ENCODE peak calls at places on chromosomes 16 and 17, in seven cellular contexts. A is progenitor cell of endocrine pancreas, E is GM10248, V is neural progenitor cell, Z is omental fat pad, K is A549, B is AG10803. W is an unnamed sample.

GRCh38 chr16:87178977-87179376 is 138.2 kb downstream of the C16orf95 start:
- DNase-seq in A (no peak), Z (no peak), K (no peak), V (no peak), E (no peak), B (peak; percentile 41), W (peak; percentile 9)

GRCh38 chr17:2852729-2853110 is 56.5 kb downstream of the RAP1GAP2 start:
- DNase-seq in E (no peak), K (no peak), V (peak; percentile 66), B (no peak), A (no peak), Z (no peak), W (no peak)

GRCh38 chr16:85757341-85757822 is 6.5 kb upstream of the C16orf74 start:
- DNase-seq in B (peak; percentile 65), Z (no peak), A (no peak), E (no peak), K (no peak), V (no peak), W (peak; percentile 62)

GRCh38 chr16:88350922-88351321 is 31.8 kb upstream of the ZNF469 start:
- DNase-seq in E (no peak), A (no peak), B (no peak), V (no peak), Z (no peak), K (no peak), W (no peak)

GRCh38 chr17:56292628-56293027 is 139.4 kb downstream of the ANKFN1 start:
- DNase-seq in V (no peak), Z (no peak), E (no peak), B (no peak), K (no peak), A (no peak), W (no peak)

GRCh38 chr17:77769762-77770161 is 188.7 kb upstream of the TNRC6C start:
- DNase-seq in E (no peak), A (no peak), Z (no peak), V (no peak), K (no peak), B (no peak), W (no peak)

GRCh38 chr16:27430923-27431484 is 29.0 kb downstream of the IL21R start:
- DNase-seq in Z (no peak), K (no peak), E (no peak), A (peak; percentile 7), V (no peak), B (peak; percentile 32), W (no peak)

GRCh38 chr17:81991684-81992513 is 14.5 kb downstream of the ASPSCR1 start:
- DNase-seq in B (peak; percentile 72), V (peak; percentile 66), A (no peak), E (no peak), K (peak; percentile 50), Z (no peak), W (peak; percentile 71)

GRCh38 chr17:82292251-82293154 is 19.0 kb upstream of the CSNK1D start:
- DNase-seq in E (peak; percentile 99), B (peak; percentile 97), Z (peak; percentile 85), A (peak; percentile 90), K (peak; percentile 99), V (peak; percentile 99), W (peak; percentile 98)

GRCh38 chr16:46859719-46860152 is 24.4 kb upstream of the GPT2 start:
- DNase-seq in A (no peak), K (peak; percentile 84), V (no peak), E (no peak), Z (no peak), B (peak; percentile 69), W (peak; percentile 93)

GRCh38 chr16:65487231-65487630 is 365.4 kb upstream of the CDH11 start:
- DNase-seq in E (no peak), B (no peak), K (no peak), A (no peak), Z (no peak), V (no peak), W (no peak)

GRCh38 chr16:55539049-55539448 is 27.4 kb upstream of the CAPNS2 start:
- DNase-seq in E (no peak), K (no peak), B (peak; percentile 65), A (no peak), V (no peak), Z (no peak), W (no peak)

GRCh38 chr16:87723224-87723619 is 42.6 kb downstream of the KLHDC4 start:
- DNase-seq in V (no peak), E (peak; percentile 52), Z (no peak), A (no peak), K (no peak), B (peak; percentile 81), W (peak; percentile 6)

GRCh38 chr17:17942846-17943245 is 29.4 kb downstream of the TOM1L2 start:
- DNase-seq in Z (no peak), A (no peak), B (peak; percentile 40), V (no peak), K (no peak), E (no peak), W (peak; percentile 26)

GRCh38 chr17:39150795-39151679 is at the start of gene PLXDC1:
- DNase-seq in Z (no peak), B (no peak), A (peak; percentile 22), V (peak; percentile 69), K (no peak), E (no peak), W (no peak)

GRCh38 chr16:5862103-5863003 is 764.8 kb upstream of the EEF2KMT start:
- DNase-seq in Z (no peak), V (no peak), B (no peak), A (no peak), K (no peak), E (no peak), W (no peak)
- TF ChIP-seq CTCF in Z (no peak), V (no peak), B (no peak), A (no peak), K (no peak), E (no peak), W (no peak)

GRCh38 chr16:52549011-52549692 is 2.2 kb upstream of the TOX3 start:
- DNase-seq in B (no peak), Z (no peak), K (peak; percentile 21), E (no peak), V (peak; percentile 75), A (no peak), W (no peak)
- TF ChIP-seq CTCF in B (peak; percentile 24), Z (no peak), K (no peak), E (no peak), V (peak; percentile 63), A (peak; percentile 67), W (peak; percentile 39)

GRCh38 chr17:42251115-42251514 is 25.1 kb downstream of the STAT5B start:
- DNase-seq in K (peak; percentile 48), E (no peak), Z (no peak), A (no peak), B (no peak), V (no peak), W (no peak)
- TF ChIP-seq CTCF in K (peak; percentile 46), E (peak; percentile 30), Z (no peak), A (peak; percentile 32), B (peak; percentile 34), V (peak; percentile 31), W (peak; percentile 58)

GRCh38 chr16:81938331-81939163 is 72.7 kb downstream of the SDR42E1 start:
- DNase-seq in K (no peak), B (no peak), V (no peak), A (no peak), Z (no peak), E (no peak), W (no peak)

GRCh38 chr16:81939164-81940067 is 71.9 kb downstream of the SDR42E1 start:
- DNase-seq in K (peak; percentile 14), E (no peak), V (peak; percentile 57), B (no peak), Z (no peak), A (no peak), W (no peak)

GRCh38 chr16:81945665-81946064 is 65.6 kb downstream of the SDR42E1 start:
- DNase-seq in B (peak; percentile 87), A (no peak), K (no peak), Z (no peak), V (no peak), E (no peak), W (peak; percentile 45)

GRCh38 chr16:81937305-81938038 is 73.8 kb downstream of the SDR42E1 start:
- DNase-seq in V (no peak), A (no peak), Z (no peak), B (no peak), K (no peak), E (no peak), W (no peak)

GRCh38 chr16:81940781-81941560 is 70.3 kb downstream of the SDR42E1 start:
- DNase-seq in A (no peak), B (peak; percentile 90), Z (no peak), E (no peak), K (peak; percentile 73), V (peak; percentile 16), W (peak; percentile 67)
- TF ChIP-seq CTCF in A (peak; percentile 59), B (peak; percentile 73), Z (no peak), E (no peak), K (peak; percentile 72), V (peak; percentile 64), W (peak; percentile 75)

GRCh38 chr16:71216714-71217113 is 13.8 kb downstream of the HYDIN start:
- DNase-seq in Z (no peak), B (no peak), K (no peak), E (no peak), V (peak; percentile 9), A (no peak), W (no peak)

GRCh38 chr16:71214771-71215381 is 15.6 kb downstream of the HYDIN start:
- DNase-seq in E (no peak), V (no peak), B (no peak), A (no peak), Z (no peak), K (peak; percentile 14), W (no peak)
- TF ChIP-seq CTCF in E (peak; percentile 28), V (peak; percentile 42), B (peak; percentile 1), A (no peak), Z (no peak), K (peak; percentile 19), W (peak; percentile 8)

DNA sequence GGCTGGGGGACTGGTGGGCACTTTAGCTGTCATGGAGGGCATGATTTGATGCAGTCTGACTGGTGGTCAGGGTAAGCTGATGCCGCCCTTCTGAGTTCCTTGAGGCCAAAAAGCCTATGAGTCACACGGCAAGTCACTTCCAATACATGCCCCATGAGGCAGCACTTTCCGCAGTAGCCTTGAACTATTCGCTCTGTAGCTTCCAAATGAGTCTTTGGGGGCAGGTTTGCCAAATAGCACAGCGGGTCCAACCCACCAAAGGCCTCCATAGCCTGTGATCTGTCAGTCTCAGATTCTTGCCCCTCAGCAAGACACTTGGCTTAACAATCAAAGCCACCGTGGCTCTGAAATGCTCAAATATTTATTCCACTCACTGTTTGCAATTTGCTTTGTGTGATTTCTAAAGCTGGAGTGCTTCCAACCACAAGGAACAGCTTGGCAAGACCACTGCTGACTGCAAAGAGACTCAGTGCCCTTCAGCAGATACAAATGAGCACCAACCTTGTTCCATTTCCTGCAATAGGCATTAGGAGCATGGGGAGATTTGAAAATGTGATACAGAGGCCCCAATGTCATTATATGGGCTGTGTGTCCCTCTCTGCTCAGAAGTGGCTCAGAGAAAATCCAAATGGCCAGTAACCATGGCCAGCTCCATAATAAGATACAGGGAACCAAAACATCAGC is 45.4 kb downstream of the CLEC19A start:
- DNase-seq in A (no peak), K (peak; percentile 67), V (no peak), Z (no peak), E (no peak), B (peak; percentile 42), W (peak; percentile 4)
- TF ChIP-seq CTCF in A (no peak), K (no peak), V (no peak), Z (no peak), E (no peak), B (no peak), W (no peak)